ENCODE peak calls at places on chromosomes 2 and 18, in eight cellular contexts. D, O, B, Y, P, Z, N and V are unnamed samples.

GRCh38 chr2:29110916-29111315 is 4.3 kb upstream of the CLIP4 start:
- DNase-seq in Y (no peak), B (no peak), N (no peak), Z (no peak), O (peak; percentile 60), D (no peak), P (no peak), V (no peak)

GRCh38 chr18:3597159-3597977 is 147.4 kb downstream of the TGIF1 start:
- DNase-seq in O (no peak), D (no peak), P (no peak), B (no peak), Y (no peak), N (no peak), Z (no peak), V (no peak)

GRCh38 chr2:239461551-239462515 is 61.0 kb upstream of the HDAC4 start:
- DNase-seq in B (no peak), Z (no peak), P (no peak), O (no peak), D (no peak), N (no peak), Y (peak; percentile 14), V (no peak)

GRCh38 chr18:74288730-74289129 is 3.0 kb downstream of the CYB5A start:
- DNase-seq in Y (no peak), B (no peak), N (no peak), D (no peak), P (no peak), Z (no peak), O (peak; percentile 37), V (no peak)

GRCh38 chr2:36812196-36812595 is 115.7 kb downstream of the VIT start:
- DNase-seq in P (no peak), Z (no peak), D (no peak), Y (no peak), N (peak; percentile 53), B (no peak), O (peak; percentile 8), V (no peak)

GRCh38 chr18:63062246-63062645 is 257.3 kb downstream of the BCL2 start:
- DNase-seq in P (no peak), D (no peak), Y (no peak), Z (no peak), O (peak; percentile 51), N (no peak), B (no peak), V (no peak)

GRCh38 chr2:16014041-16014787 is 73.9 kb downstream of the MYCN start:
- DNase-seq in O (no peak), Z (no peak), D (no peak), B (no peak), N (no peak), Y (peak; percentile 77), P (no peak), V (peak; percentile 100)

GRCh38 chr2:62307469-62308389 is 111.8 kb downstream of the B3GNT2 start:
- DNase-seq in N (no peak), P (no peak), D (no peak), Y (peak; percentile 78), B (no peak), O (no peak), Z (no peak), V (no peak)

GRCh38 chr2:164839914-164840457 is 1.6 kb downstream of the COBLL1 start:
- DNase-seq in O (peak; percentile 54), Y (no peak), N (no peak), Z (no peak), D (no peak), B (no peak), P (no peak), V (no peak)

GRCh38 chr2:16296331-16297250 is 356.2 kb downstream of the MYCN start:
- DNase-seq in P (no peak), O (no peak), D (no peak), Z (no peak), Y (no peak), B (no peak), N (no peak), V (peak; percentile 100)

GRCh38 chr2:134866498-134867099 is 28.2 kb downstream of the ACMSD start:
- DNase-seq in B (no peak), P (no peak), D (no peak), Y (no peak), Z (no peak), N (no peak), O (peak; percentile 67), V (no peak)

GRCh38 chr2:206798009-206798408 is 32.6 kb downstream of the FASTKD2 start:
- DNase-seq in P (no peak), Y (no peak), N (no peak), O (no peak), B (no peak), Z (no peak), D (no peak), V (no peak)

GRCh38 chr2:55751966-55752365 is 58.3 kb upstream of the PNPT1 start:
- DNase-seq in N (no peak), Y (no peak), B (no peak), P (no peak), Z (no peak), D (no peak), O (no peak), V (no peak)

GRCh38 chr2:33111002-33111446 is 164.3 kb downstream of the LTBP1 start:
- DNase-seq in D (no peak), Y (no peak), N (no peak), P (no peak), O (peak; percentile 39), Z (no peak), B (no peak), V (no peak)

GRCh38 chr18:58495634-58496033 is 133.3 kb downstream of the ALPK2 start:
- DNase-seq in N (no peak), B (no peak), Y (no peak), Z (no peak), P (no peak), D (no peak), O (no peak), V (no peak)

GRCh38 chr18:58496231-58496630 is 132.7 kb downstream of the ALPK2 start:
- DNase-seq in P (no peak), Y (no peak), O (peak; percentile 47), Z (no peak), N (no peak), D (no peak), B (no peak), V (no peak)

GRCh38 chr18:58497845-58498244 is 131.0 kb downstream of the ALPK2 start:
- DNase-seq in O (peak; percentile 28), N (no peak), P (no peak), Y (no peak), B (no peak), D (no peak), Z (no peak), V (no peak)

GRCh38 chr18:58495202-58495601 is 133.7 kb downstream of the ALPK2 start:
- DNase-seq in O (peak; percentile 67), B (no peak), P (no peak), Y (no peak), N (no peak), Z (no peak), D (no peak), V (no peak)

GRCh38 chr18:58496937-58497336 is 132.0 kb downstream of the ALPK2 start:
- DNase-seq in Z (no peak), N (no peak), P (no peak), D (no peak), B (no peak), O (no peak), Y (no peak), V (peak; percentile 17)
- H3K4me1 ChIP-seq in Z (peaks cover 5% of the 10 kb centered on the region), N (peaks cover 8% of the 10 kb centered on the region), P (no peaks in the 10 kb centered on the region), D (peaks cover 40% of the 10 kb centered on the region), B (peaks cover 11% of the 10 kb centered on the region), O (peaks cover 9% of the 10 kb centered on the region), Y (peaks cover 11% of the 10 kb centered on the region), V (no peaks in the 10 kb centered on the region)

DNA sequence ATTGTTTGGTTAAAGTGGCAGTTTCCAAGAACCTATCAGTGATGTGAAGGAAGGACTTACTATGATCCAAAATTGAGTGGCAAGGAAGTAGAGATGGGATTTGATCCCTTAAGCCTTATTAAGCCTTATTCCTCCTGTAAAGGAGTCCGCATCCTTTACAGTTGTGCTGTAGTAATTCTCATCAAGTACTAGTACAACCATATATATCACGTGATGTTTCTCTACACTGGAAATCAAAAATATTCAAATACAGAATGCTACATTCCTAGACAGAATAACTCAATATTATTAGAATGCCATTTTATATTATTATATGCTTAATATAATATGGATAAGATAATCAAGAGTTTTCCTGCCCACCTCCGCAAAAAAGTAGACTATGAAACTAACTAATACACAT is 312.4 kb upstream of the SPHKAP start:
- DNase-seq in D (no peak), Y (no peak), B (no peak), P (no peak), N (no peak), O (no peak), Z (no peak), V (no peak)
- H3K9me3 ChIP-seq in D (peaks cover 4% of the 10 kb centered on the region), Y (no peaks in the 10 kb centered on the region), B (no peaks in the 10 kb centered on the region), P (no peaks in the 10 kb centered on the region), N (no peaks in the 10 kb centered on the region), O (no peaks in the 10 kb centered on the region), Z (no peaks in the 10 kb centered on the region), V (no peaks in the 10 kb centered on the region)

GRCh38 chr2:172431993-172432392 is 4.6 kb downstream of the ITGA6 start:
- DNase-seq in O (no peak), Y (no peak), D (no peak), P (no peak), N (no peak), Z (no peak), B (no peak), V (no peak)

GRCh38 chr2:172430027-172430426 is 2.6 kb downstream of the ITGA6 start:
- DNase-seq in B (no peak), O (no peak), D (no peak), Z (no peak), Y (no peak), N (no peak), P (no peak), V (no peak)

GRCh38 chr2:172433169-172433568 is 5.8 kb downstream of the ITGA6 start:
- DNase-seq in D (no peak), O (no peak), P (no peak), Y (no peak), Z (no peak), N (no peak), B (no peak), V (no peak)

GRCh38 chr2:172430671-172431070 is 3.3 kb downstream of the ITGA6 start:
- DNase-seq in P (no peak), Z (no peak), O (peak; percentile 35), D (no peak), B (no peak), N (no peak), Y (no peak), V (no peak)

GRCh38 chr2:172431428-172431827 is 4.0 kb downstream of the ITGA6 start:
- DNase-seq in P (no peak), D (no peak), N (no peak), B (no peak), Z (no peak), O (no peak), Y (peak; percentile 58), V (no peak)
- H3K4me1 ChIP-seq in P (peaks cover 91% of the 10 kb centered on the region), D (peaks cover 99% of the 10 kb centered on the region), N (peaks cover 7% of the 10 kb centered on the region), B (peaks cover 74% of the 10 kb centered on the region), Z (peaks cover 64% of the 10 kb centered on the region), O (peaks cover 11% of the 10 kb centered on the region), Y (peaks cover 17% of the 10 kb centered on the region), V (no peaks in the 10 kb centered on the region)

DNA sequence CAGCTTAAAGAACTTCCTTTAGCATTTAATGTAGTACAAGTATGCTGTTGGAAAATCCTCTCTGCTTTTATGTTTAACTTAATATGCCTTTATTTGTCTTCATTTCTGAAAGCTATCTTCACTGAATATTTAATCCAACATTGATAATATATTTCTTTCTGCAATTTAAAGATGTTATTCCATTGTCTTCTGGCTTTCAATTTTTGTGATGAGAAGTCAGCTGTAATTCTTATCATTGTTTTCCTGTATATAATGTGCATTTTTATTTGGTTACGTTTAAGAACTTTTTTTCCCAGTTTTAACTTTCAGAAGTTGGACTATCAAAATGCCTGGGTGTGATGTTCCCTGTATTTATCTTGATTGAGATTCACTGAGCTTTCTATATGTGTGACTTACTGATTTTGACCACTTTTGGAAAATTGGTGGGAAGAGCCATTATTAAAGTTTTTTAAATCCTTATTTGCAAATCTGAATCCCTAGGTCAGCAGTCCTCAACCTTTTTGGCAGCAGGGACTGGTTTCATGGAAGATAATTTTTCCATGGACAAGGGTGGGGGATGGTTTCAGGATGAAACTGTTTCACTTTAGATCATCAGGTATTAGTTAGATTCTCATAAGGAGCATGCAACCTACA is 241.0 kb downstream of the TNS1 start:
- DNase-seq in Z (no peak), P (no peak), O (no peak), D (no peak), Y (no peak), N (no peak), B (no peak), V (no peak)
- H3K9me3 ChIP-seq in Z (no peaks in the 10 kb centered on the region), P (peaks cover 16% of the 10 kb centered on the region), O (no peaks in the 10 kb centered on the region), D (peaks cover 27% of the 10 kb centered on the region), Y (no peaks in the 10 kb centered on the region), N (peaks cover 27% of the 10 kb centered on the region), B (peaks cover 4% of the 10 kb centered on the region), V (peaks cover 5% of the 10 kb centered on the region)